ENCODE peak calls at places on chromosomes 12 and 14, in four cellular contexts. M, K, V and F are unnamed samples.

GRCh38 chr12:119179335-119180021 is 747 bp downstream of the HSPB8 start:
- DNase-seq in M (no peak), K (no peak), V (peak), F (no peak)

GRCh38 chr12:6372403-6373003 is 2.9 kb downstream of the SCNN1A start:
- DNase-seq in M (no peak), K (peak), V (peak), F (peak)

GRCh38 chr12:122023339-122024131 is 1.9 kb downstream of the BCL7A start:
- DNase-seq in M (peak), K (peak), V (peak), F (no peak)

GRCh38 chr14:44701563-44702263 is 194.6 kb upstream of the FSCB start:
- DNase-seq in M (no peak), K (no peak), V (no peak), F (no peak)

GRCh38 chr14:92719421-92719820 is 29.0 kb downstream of the LGMN start:
- DNase-seq in M (no peak), K (no peak), V (no peak), F (no peak)

GRCh38 chr12:52871291-52871961 is 22.6 kb upstream of the KRT78 start:
- DNase-seq in M (no peak), K (peak), V (peak), F (no peak)

GRCh38 chr12:132327351-132328171 is 1.8 kb downstream of the GALNT9 start:
- DNase-seq in M (no peak), K (peak), V (peak), F (peak)

GRCh38 chr12:93785262-93786010 is 108.3 kb downstream of the CRADD start:
- DNase-seq in M (no peak), K (peak), V (peak), F (peak)

GRCh38 chr12:2070440-2071045 is 17.8 kb downstream of the CACNA1C start:
- DNase-seq in M (no peak), K (no peak), V (no peak), F (no peak)

GRCh38 chr14:50953497-50953896 is 9.2 kb upstream of the PYGL start:
- DNase-seq in M (no peak), K (no peak), V (no peak), F (no peak)

GRCh38 chr12:76317976-76318375 is 30.2 kb downstream of the BBS10 start:
- DNase-seq in M (no peak), K (no peak), V (no peak), F (no peak)
- TF ChIP-seq CTCF in M (no peak), K (no peak), V (no peak), F (no peak)

DNA sequence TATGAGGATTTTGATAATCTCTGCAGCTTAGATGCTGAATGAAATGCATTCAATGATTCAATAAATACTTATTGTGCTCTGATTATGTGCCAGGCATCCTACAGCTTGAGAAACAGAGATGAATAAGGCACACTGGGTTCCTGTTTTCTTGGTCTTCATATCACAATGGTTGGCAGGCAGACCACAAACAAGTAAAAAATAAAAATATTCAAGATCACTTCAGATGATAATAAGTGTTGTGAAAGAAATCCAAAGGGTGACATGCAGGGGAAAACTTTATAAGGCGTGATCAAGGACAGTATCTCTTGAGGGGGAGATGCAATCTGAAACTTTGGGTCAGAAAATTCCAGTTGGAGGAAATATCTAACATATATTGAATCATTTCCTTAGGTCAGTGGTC is 73.8 kb upstream of the RAP1B start:
- DNase-seq in M (no peak), K (no peak), V (no peak), F (no peak)
- H3K4me3 ChIP-seq in M (no peak), K (no peak), V (no peak), F (no peak)

GRCh38 chr14:104438166-104438887 is 141.2 kb upstream of the C14orf180 start:
- DNase-seq in M (no peak), K (peak), V (no peak), F (no peak)
- TF ChIP-seq CTCF in M (no peak), K (no peak), V (no peak), F (no peak)

GRCh38 chr14:74324945-74325361 is 22.2 kb upstream of the ABCD4 start:
- DNase-seq in M (peak), K (no peak), V (peak), F (no peak)

GRCh38 chr14:74325446-74325845 is 22.7 kb upstream of the ABCD4 start:
- DNase-seq in M (no peak), K (no peak), V (no peak), F (no peak)

DNA sequence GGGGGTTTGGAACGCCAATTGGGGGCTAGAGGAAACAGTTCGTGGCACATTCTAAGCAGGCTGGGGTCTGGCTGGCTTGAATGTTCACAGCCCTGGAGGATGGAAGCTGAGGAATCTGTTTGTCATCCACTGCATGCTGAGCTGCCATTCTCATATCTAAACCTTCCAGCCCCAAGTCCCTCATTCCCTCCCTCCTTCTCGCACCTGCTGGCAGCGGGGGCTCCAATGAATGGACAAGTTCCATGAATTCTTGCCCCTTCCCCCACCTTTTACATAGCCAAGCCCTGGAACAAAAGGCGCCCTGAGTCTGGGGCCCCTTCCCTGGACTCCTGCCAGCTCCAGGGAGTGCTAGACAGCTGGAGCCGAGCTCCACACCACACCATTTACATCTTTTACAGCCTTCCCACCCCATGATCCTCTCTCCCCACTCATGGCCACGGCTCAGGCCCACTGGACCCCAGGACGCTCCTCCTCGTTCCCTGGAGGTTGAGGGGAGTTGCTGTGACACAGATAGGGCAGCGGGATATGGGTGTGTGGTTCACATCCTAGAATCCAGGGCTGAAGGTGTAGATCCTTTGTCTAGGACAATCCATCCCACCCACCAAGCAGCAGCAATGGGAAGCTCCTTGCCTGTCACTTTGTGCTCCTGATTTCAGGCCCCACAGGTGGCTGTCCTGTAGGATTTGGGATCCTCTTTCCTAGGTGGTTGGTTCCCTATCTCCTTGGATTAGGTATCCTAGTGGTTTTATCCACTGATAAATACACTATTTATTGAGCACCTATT is 21.7 kb upstream of the VRTN start:
- DNase-seq in M (no peak), K (no peak), V (no peak), F (no peak)
- H3K4me3 ChIP-seq in M (no peak), K (no peak), V (no peak), F (no peak)

GRCh38 chr12:54661048-54661447 is 12.9 kb upstream of the DCD start:
- DNase-seq in M (no peak), K (no peak), V (no peak), F (no peak)

GRCh38 chr12:54660320-54660962 is 12.3 kb upstream of the DCD start:
- DNase-seq in M (no peak), K (no peak), V (no peak), F (no peak)

GRCh38 chr12:54657048-54657696 is 9.0 kb upstream of the DCD start:
- DNase-seq in M (no peak), K (no peak), V (no peak), F (no peak)

GRCh38 chr12:54662028-54662427 is 13.9 kb upstream of the DCD start:
- DNase-seq in M (no peak), K (no peak), V (no peak), F (no peak)

DNA sequence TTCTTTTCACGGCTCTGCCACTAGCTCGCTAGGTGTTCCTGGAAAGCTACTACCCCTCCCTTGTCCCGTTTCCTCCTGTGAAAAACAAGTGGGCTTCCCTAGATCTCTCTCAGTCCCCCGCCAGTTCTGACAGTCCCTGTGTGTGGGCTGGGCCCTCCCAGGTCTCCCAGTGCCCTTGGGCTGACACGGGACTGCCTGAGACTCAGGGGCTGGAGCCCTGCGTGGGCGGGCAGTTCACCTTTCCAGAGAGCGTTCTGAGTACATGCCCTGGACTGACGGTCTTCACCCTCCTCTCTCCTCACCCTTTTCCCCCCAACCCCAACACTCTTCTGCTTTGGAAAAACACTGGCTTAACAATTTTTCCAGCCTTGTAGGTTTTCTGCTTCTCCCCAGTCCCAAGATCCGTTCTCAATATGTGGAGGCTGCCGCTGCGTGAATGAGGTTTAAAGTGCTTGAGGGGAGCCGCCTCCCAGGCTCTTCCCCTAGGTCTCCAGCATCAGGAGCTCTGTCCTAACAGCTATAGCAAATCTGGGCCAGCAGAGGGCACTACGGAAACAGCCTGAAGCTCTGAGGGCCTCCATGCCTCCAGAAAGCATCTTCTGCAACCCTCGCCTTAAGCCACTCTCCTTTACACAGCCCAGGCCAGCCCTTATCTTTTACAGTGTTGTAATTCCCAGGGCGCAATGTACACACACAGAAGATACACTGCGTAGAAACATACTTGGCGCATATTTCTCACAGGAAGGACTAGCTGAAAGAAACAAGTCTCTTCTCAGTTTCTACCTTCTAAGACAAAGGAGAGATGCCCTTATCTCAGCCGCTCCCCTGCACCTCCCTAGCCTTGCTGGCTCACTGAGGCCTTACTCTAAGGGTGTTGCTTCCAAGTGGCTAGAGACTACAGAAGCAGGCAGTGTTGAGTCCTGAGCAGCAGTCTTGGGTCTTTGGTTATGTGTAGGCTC is 10.4 kb upstream of the DCD start:
- DNase-seq in M (peak), K (peak), V (no peak), F (peak)
- TF ChIP-seq CTCF in M (peak), K (peak), V (peak), F (peak)

GRCh38 chr12:21562859-21563258 is 36.8 kb downstream of the SPX start:
- DNase-seq in M (no peak), K (no peak), V (no peak), F (no peak)

GRCh38 chr12:21561158-21561557 is 35.1 kb downstream of the SPX start:
- DNase-seq in M (no peak), K (no peak), V (no peak), F (no peak)

GRCh38 chr12:21558100-21558679 is 32.1 kb downstream of the SPX start:
- DNase-seq in M (no peak), K (no peak), V (no peak), F (no peak)

DNA sequence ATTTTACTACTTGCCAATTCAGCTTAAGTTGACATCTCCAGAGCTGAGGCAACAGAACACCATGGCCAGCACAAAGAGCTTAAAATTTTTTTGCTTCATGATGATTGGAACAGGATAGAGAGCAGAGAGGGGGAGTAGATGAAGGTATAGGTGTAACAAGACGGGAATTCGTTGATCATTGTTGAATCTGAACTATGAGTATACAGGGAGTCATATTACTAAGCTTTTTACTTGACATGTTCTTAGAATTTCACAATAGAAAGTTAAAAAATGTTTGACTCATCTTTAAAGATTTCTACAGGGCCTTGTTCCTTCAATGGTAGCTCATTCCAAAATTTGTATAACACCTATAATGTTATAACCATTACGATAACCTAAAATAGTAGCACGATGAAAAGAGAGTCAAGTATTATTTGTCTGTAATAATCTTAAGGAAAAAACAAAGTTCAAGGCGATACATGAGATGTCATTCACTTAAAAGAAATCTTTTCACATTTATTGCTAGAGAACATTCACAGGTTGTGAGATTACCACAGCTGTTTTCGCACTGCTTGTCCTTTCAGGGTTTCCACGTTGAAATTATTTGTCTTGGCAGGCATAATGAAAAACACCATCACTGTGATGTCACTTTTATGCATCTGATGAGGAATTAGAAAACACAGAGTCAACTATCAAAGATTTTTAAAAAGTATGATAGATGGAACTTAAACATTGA is 33.9 kb downstream of the SPX start:
- DNase-seq in M (no peak), K (no peak), V (peak), F (no peak)
- H3K4me3 ChIP-seq in M (no peak), K (no peak), V (no peak), F (no peak)

DNA sequence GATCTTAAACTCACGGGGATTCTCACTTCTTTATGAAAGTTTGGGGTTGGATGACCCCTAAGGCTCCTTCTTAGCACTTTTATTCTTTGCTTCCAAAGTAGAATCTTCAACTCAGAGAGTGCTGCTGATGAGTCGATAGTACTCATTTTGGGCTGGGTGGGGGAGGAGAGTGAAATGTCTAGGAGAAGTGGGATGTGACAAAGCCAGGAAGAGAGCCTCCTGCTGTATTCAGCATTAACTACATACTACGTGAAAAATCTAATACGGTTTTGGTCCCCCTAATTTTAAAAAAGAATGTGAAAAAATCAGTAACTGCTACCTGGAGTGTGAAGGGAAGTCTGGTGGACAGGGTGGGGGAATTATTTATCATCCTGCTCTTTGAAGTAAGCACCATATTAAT is 148.3 kb downstream of the SAMD4A start:
- DNase-seq in M (no peak), K (no peak), V (no peak), F (no peak)
- TF ChIP-seq CTCF in M (no peak), K (no peak), V (peak), F (no peak)